ENCODE peak calls at places on chromosome 9, in nine cellular contexts. D, S, P, M, A, F, E, W and H are unnamed samples.

GRCh38 chr9:4035809-4036208 is 264.1 kb downstream of the GLIS3 start:
- DNase-seq in D (no peak), S (no peak), P (no peak), M (no peak), A (no peak), F (no peak), E (no peak), W (peak; percentile 33), H (no peak)

GRCh38 chr9:103037508-103038477 is 42.7 kb downstream of the CYLC2 start:
- DNase-seq in D (no peak), S (peak; percentile 17), P (no peak), M (peak; percentile 4), A (no peak), F (no peak), E (no peak), W (no peak), H (no peak)

GRCh38 chr9:132234501-132235045 is 72.7 kb downstream of the NTNG2 start:
- DNase-seq in D (no peak), S (no peak), P (no peak), M (no peak), A (no peak), F (no peak), E (no peak), W (no peak), H (no peak)

GRCh38 chr9:98972641-98973545 is 29.2 kb downstream of the COL15A1 start:
- DNase-seq in D (no peak), S (no peak), P (no peak), M (no peak), A (no peak), F (no peak), E (no peak), W (no peak), H (no peak)

GRCh38 chr9:134191455-134192209 is 27.3 kb upstream of the RNU6ATAC start:
- DNase-seq in D (no peak), S (no peak), P (no peak), M (no peak), A (no peak), F (no peak), E (no peak), W (no peak), H (no peak)

GRCh38 chr9:38641985-38642864 is 21.8 kb upstream of the ANKRD18A start:
- DNase-seq in D (no peak), S (no peak), P (peak; percentile 52), M (peak; percentile 45), A (peak; percentile 6), F (peak; percentile 54), E (no peak), W (no peak), H (no peak)

GRCh38 chr9:2101524-2101923 is 86.4 kb downstream of the SMARCA2 start:
- DNase-seq in D (no peak), S (no peak), P (no peak), M (no peak), A (no peak), F (no peak), E (no peak), W (no peak), H (no peak)

GRCh38 chr9:88782931-88783451 is 208.3 kb upstream of the S1PR3 start:
- DNase-seq in D (no peak), S (no peak), P (no peak), M (no peak), A (no peak), F (no peak), E (no peak), W (no peak), H (no peak)

GRCh38 chr9:132008871-132009812 is 70.5 kb downstream of the MED27 start:
- DNase-seq in D (no peak), S (no peak), P (no peak), M (peak; percentile 45), A (no peak), F (no peak), E (no peak), W (no peak), H (no peak)

GRCh38 chr9:90219548-90220118 is 423.0 kb downstream of the DIRAS2 start:
- DNase-seq in D (peak; percentile 23), S (no peak), P (no peak), M (no peak), A (peak; percentile 11), F (no peak), E (peak; percentile 15), W (peak; percentile 15), H (peak; percentile 10)

GRCh38 chr9:115071176-115071575 is 46.8 kb downstream of the TNC start:
- DNase-seq in D (no peak), S (no peak), P (no peak), M (no peak), A (no peak), F (no peak), E (no peak), W (no peak), H (no peak)

GRCh38 chr9:99222416-99223280 is 566 bp downstream of the SEC61B start:
- DNase-seq in D (no peak), S (no peak), P (no peak), M (no peak), A (no peak), F (no peak), E (no peak), W (no peak), H (no peak)

GRCh38 chr9:129108083-129108804 is 2.3 kb downstream of the CRAT start:
- DNase-seq in D (no peak), S (no peak), P (no peak), M (no peak), A (no peak), F (no peak), E (no peak), W (no peak), H (no peak)

GRCh38 chr9:18605763-18606162 is 131.8 kb downstream of the ADAMTSL1 start:
- DNase-seq in D (no peak), S (peak; percentile 23), P (peak; percentile 87), M (no peak), A (no peak), F (no peak), E (peak; percentile 52), W (no peak), H (no peak)

GRCh38 chr9:85172001-85172978 is 502.8 kb downstream of the NTRK2 start:
- DNase-seq in D (no peak), S (peak; percentile 16), P (no peak), M (no peak), A (no peak), F (no peak), E (peak; percentile 55), W (no peak), H (no peak)

GRCh38 chr9:73216016-73216415 is 64.4 kb downstream of the ANXA1 start:
- DNase-seq in D (no peak), S (no peak), P (no peak), M (no peak), A (no peak), F (no peak), E (no peak), W (no peak), H (no peak)

GRCh38 chr9:91923145-91923544 is 26.9 kb downstream of the ROR2 start:
- DNase-seq in D (no peak), S (no peak), P (no peak), M (no peak), A (no peak), F (no peak), E (no peak), W (no peak), H (no peak)

GRCh38 chr9:37471942-37472679 is 6.9 kb upstream of the ZBTB5 start:
- DNase-seq in D (no peak), S (no peak), P (peak; percentile 74), M (peak; percentile 95), A (no peak), F (no peak), E (peak; percentile 13), W (peak; percentile 94), H (no peak)

GRCh38 chr9:114745879-114746550 is 59.8 kb downstream of the TNFSF15 start:
- DNase-seq in D (no peak), S (no peak), P (no peak), M (no peak), A (no peak), F (no peak), E (no peak), W (no peak), H (no peak)

GRCh38 chr9:29965834-29966233 is 2392.6 kb upstream of the C9orf72 start:
- DNase-seq in D (no peak), S (no peak), P (no peak), M (no peak), A (no peak), F (no peak), E (no peak), W (no peak), H (no peak)

GRCh38 chr9:94805585-94805984 is 79.1 kb downstream of the AOPEP start:
- DNase-seq in D (no peak), S (no peak), P (peak; percentile 96), M (peak; percentile 80), A (no peak), F (no peak), E (no peak), W (no peak), H (no peak)

GRCh38 chr9:8251566-8251965 is 452.0 kb upstream of the DMAC1 start:
- DNase-seq in D (no peak), S (no peak), P (no peak), M (no peak), A (no peak), F (no peak), E (no peak), W (no peak), H (no peak)